ENCODE peak calls at places on chromosomes 3 and 15, in six cellular contexts. V is HepG2, P is IMR-90, Z is K562, X is H1, E is GM12878. Q is an unnamed sample.

GRCh38 chr3:2510746-2511145 is 412.1 kb downstream of the CNTN4 start:
- DNase-seq in Z (no peak), P (no peak), E (no peak), V (no peak), X (no peak), Q (peak; percentile 14)

GRCh38 chr3:46344476-46344875 is 9.4 kb upstream of the CCR2 start:
- DNase-seq in P (no peak), V (no peak), E (no peak), X (no peak), Z (no peak), Q (no peak)

GRCh38 chr3:181698263-181698944 is 13.3 kb upstream of the SOX2 start:
- DNase-seq in X (no peak), P (no peak), V (no peak), Z (no peak), E (no peak), Q (peak; percentile 47)

GRCh38 chr3:99776516-99777209 is 41.0 kb upstream of the CMSS1 start:
- DNase-seq in X (no peak), E (no peak), P (peak; percentile 32), V (no peak), Z (no peak), Q (no peak)

GRCh38 chr15:91867581-91868026 is 14.1 kb downstream of the SLCO3A1 start:
- DNase-seq in Z (no peak), X (no peak), V (no peak), P (peak; percentile 87), E (no peak), Q (peak; percentile 29)

GRCh38 chr3:45084820-45085816 is 59.0 kb downstream of the CLEC3B start:
- DNase-seq in P (peak; percentile 97), Z (no peak), V (peak; percentile 16), E (no peak), X (no peak), Q (no peak)

GRCh38 chr15:29677871-29678431 is 144.3 kb downstream of the TJP1 start:
- DNase-seq in E (no peak), P (no peak), V (no peak), Z (no peak), X (no peak), Q (no peak)

GRCh38 chr3:196684548-196685407 is 27.3 kb downstream of the CEP19 start:
- DNase-seq in E (peak; percentile 83), P (peak; percentile 47), V (peak; percentile 35), Z (peak; percentile 63), X (peak; percentile 77), Q (peak; percentile 71)

GRCh38 chr3:197224034-197224444 is 74.4 kb downstream of the DLG1 start:
- DNase-seq in X (no peak), P (peak; percentile 67), V (peak; percentile 56), Z (peak; percentile 49), E (peak; percentile 19), Q (peak; percentile 68)

GRCh38 chr15:38490231-38490630 is 36.3 kb downstream of the FAM98B start:
- DNase-seq in X (no peak), V (no peak), Z (no peak), P (peak; percentile 87), E (no peak), Q (no peak)

GRCh38 chr3:123658118-123658859 is 73.4 kb upstream of the HACD2 start:
- DNase-seq in V (no peak), Z (no peak), E (no peak), X (no peak), P (peak; percentile 77), Q (no peak)

GRCh38 chr3:53509494-53509893 is 15.1 kb downstream of the CACNA1D start:
- DNase-seq in P (no peak), X (no peak), Z (no peak), V (no peak), E (no peak), Q (no peak)

GRCh38 chr15:52858388-52859176 is 68.4 kb upstream of the ONECUT1 start:
- DNase-seq in P (no peak), E (no peak), Z (no peak), V (no peak), X (no peak), Q (no peak)

GRCh38 chr3:133367431-133367830 is 32.4 kb upstream of the BFSP2 start:
- DNase-seq in P (no peak), E (no peak), X (no peak), V (no peak), Z (no peak), Q (no peak)

GRCh38 chr3:83934208-83935150 is 1024.3 kb upstream of the CADM2 start:
- DNase-seq in E (peak; percentile 5), Z (no peak), X (no peak), P (no peak), V (peak; percentile 4), Q (no peak)

GRCh38 chr15:68385671-68386586 is 46.0 kb downstream of the ITGA11 start:
- DNase-seq in X (peak; percentile 30), V (no peak), Z (no peak), E (no peak), P (no peak), Q (no peak)

GRCh38 chr3:124492824-124493223 is 237.4 kb upstream of the UMPS start:
- DNase-seq in V (peak; percentile 73), P (peak; percentile 55), Z (peak; percentile 43), X (no peak), E (no peak), Q (peak; percentile 25)

GRCh38 chr3:24137958-24138875 is 193.1 kb downstream of the NR1D2 start:
- DNase-seq in E (no peak), V (no peak), P (no peak), Z (no peak), X (no peak), Q (no peak)

GRCh38 chr3:120093119-120093922 is 926 bp downstream of the GSK3B start:
- DNase-seq in V (no peak), P (peak; percentile 85), Z (no peak), X (no peak), E (no peak), Q (no peak)

GRCh38 chr3:42666577-42666998 is 13.1 kb downstream of the ZBTB47 start:
- DNase-seq in Z (no peak), X (no peak), E (no peak), P (no peak), V (no peak), Q (peak; percentile 20)

GRCh38 chr3:194870394-194871110 is 184.9 kb downstream of the FAM43A start:
- DNase-seq in Z (no peak), V (no peak), X (no peak), E (no peak), P (peak; percentile 31), Q (no peak)

GRCh38 chr15:25439456-25439836 is 622 bp upstream of the UBE3A start:
- DNase-seq in P (peak; percentile 10), V (peak; percentile 53), X (no peak), Z (no peak), E (no peak), Q (no peak)

DNA sequence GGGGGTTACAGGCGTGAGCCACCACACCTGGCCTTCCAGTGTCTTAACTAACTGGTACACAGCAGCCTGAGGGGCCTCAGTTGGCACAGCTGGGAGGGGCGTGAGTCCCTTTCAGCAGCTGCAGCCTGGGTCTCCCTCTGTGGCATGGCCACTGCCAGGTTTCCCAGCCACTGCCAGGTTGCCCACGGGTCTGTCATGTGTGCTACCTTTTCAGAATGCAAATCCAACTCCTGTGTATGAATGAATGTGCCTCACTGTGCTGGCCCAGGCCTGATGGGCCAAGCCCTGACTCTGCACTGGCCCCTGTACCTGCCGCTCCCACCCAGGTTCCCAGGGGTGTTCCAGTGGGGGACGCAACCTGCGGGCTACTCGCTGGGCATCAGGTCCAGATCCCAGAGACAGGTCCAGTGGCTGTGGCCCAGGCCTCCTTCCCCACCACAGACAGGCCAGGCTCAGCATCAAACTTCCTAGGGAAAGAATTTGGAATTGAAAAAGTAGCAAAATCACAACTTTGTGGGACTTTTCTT is 26.0 kb downstream of the WHAMM start:
- DNase-seq in Z (no peak), X (no peak), P (no peak), V (no peak), E (no peak), Q (no peak)
- H3K9ac ChIP-seq in Z (no peak overlapping the region), X (no peak overlapping the region), P (no peak overlapping the region), V (no peak overlapping the region), E (no peak overlapping the region), Q (no peak overlapping the region)

GRCh38 chr3:148727242-148727641 is 29.5 kb downstream of the AGTR1 start:
- DNase-seq in Z (no peak), X (peak; percentile 53), P (no peak), E (no peak), V (peak; percentile 30), Q (peak; percentile 66)
- TF ChIP-seq USF2 in Z (no peak), X (no peak), P (no peak), E (no peak), V (no peak), Q (no peak)

DNA sequence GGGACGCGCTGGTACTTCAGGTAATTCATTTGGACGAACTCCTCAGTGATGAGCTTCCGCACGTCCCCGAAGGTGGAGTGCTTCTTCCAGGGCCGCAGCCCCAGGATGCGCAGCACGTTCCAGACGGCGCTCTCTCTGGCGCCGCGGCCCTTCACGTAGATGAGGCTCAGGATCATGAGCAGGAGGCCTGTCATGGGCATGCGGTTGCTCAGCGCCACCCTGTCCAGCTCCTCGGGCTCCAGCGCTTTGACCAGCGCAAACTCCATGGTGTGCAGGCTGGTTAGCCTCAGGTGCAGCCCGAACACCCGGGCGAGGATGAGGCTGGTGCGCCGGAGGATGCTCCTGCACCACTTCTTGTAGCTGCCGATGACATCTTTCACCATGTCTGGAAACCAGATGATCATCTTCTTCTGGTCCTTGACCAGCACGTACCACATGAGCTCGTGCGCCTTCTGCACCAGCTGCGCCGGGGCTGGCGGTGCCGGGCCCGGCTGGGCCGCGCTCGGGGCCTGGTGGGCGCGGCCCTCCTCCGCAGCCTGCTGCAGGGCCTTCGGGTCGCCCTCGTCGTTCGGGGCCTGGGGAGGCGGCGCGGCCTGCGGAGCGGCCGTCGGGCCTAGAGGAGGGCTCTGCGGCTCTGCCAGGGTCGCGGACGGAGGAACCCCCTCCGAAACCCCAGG is 501 bp downstream of the NDN start:
- DNase-seq in Z (no peak), P (peak; percentile 4), V (no peak), E (no peak), X (peak; percentile 44), Q (no peak)
- H3K9ac ChIP-seq in Z (no peak overlapping the region), P (peak overlapping the region; percentile 94), V (no peak overlapping the region), E (no peak overlapping the region), X (no peak overlapping the region), Q (no peak overlapping the region)

DNA sequence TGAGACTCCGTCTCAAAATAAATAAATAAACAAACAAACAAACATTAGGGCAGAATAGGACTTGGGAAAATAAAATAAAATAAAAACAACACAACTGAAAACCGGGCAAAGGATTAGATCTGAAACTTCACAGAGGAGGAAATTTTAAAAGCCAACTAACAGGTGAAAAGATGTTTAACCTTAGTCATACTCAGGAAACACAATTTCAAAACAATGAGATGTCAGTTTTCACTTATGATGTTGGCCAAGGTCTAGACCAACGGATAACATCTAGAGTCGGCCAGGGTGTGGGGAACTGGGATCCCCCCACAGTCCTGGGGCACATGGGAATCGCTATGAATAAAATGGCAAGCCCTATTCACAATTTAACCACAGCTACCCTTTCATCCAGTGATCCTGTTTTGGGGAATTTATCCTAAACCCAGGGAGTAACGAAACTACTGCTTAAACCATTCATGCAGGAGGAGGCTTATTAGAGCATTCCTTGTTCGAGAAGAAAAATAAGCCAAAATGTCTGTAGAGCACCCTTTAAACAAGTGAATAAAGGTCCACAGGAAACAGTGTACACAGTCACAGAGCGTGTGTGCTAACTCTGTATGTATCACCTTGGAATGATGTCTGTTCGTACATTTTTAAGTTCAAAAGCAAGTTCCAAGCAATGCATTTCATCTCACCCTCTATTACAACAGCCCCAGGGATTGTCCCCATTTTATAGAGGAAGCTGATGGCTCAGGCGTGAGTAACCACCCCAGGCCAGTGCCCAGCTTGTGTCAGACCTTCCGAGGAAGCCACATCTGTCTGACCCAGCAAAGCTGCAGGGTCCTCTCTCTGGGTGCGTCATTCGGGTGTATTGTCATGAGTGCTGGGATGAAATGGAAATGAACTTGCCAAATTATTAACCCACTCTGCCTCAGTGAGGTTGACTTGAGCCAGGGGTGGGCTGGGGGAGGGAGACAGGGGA is 6.3 kb upstream of the ANPEP start:
- DNase-seq in P (peak; percentile 86), Z (no peak), X (no peak), V (no peak), E (no peak), Q (no peak)
- TF ChIP-seq USF2 in P (no peak), Z (no peak), X (no peak), V (no peak), E (no peak), Q (no peak)

Q was measured in SK-N-SH.